ENCODE peak calls at places on chromosomes 2 and 18, in five cellular contexts. D is fibroblast of the aortic adventitia, U is foreskin keratinocyte, I is heart right ventricle, N is AG04449. E is an unnamed sample.

GRCh38 chr2:216243026-216243425 is 129.3 kb downstream of the MARCHF4 start:
- DNase-seq in D (no peak), U (no peak), I (no peak), N (no peak), E (no peak)

GRCh38 chr2:221494556-221494955 is 77.5 kb downstream of the EPHA4 start:
- DNase-seq in D (no peak), U (peak), I (no peak), N (no peak), E (peak)

GRCh38 chr2:38376346-38376682 is 759 bp downstream of the ATL2 start:
- DNase-seq in D (peak), U (peak), I (no peak), N (no peak), E (no peak)

GRCh38 chr2:44342854-44343253 is 18.4 kb downstream of the PREPL start:
- DNase-seq in D (no peak), U (no peak), I (no peak), N (no peak), E (peak)

GRCh38 chr2:189524746-189525145 is 55.8 kb downstream of the SLC40A1 start:
- DNase-seq in D (no peak), U (no peak), I (no peak), N (no peak), E (no peak)

GRCh38 chr2:161096336-161096735 is 63.9 kb upstream of the TANK start:
- DNase-seq in D (peak), U (no peak), I (no peak), N (no peak), E (no peak)

GRCh38 chr2:127187081-127187775 is 32.9 kb downstream of the CYP27C1 start:
- DNase-seq in D (no peak), U (no peak), I (no peak), N (no peak), E (no peak)

GRCh38 chr2:3491716-3492474 is 27.4 kb downstream of the ADI1 start:
- DNase-seq in D (no peak), U (no peak), I (no peak), N (no peak), E (no peak)

GRCh38 chr2:81901017-81901416 is 1596.5 kb upstream of the LRRTM1 start:
- DNase-seq in D (no peak), U (no peak), I (no peak), N (no peak), E (no peak)
- TF ChIP-seq CTCF in D (no peak), U (peak), I (no peak), N (no peak), E (no peak)

DNA sequence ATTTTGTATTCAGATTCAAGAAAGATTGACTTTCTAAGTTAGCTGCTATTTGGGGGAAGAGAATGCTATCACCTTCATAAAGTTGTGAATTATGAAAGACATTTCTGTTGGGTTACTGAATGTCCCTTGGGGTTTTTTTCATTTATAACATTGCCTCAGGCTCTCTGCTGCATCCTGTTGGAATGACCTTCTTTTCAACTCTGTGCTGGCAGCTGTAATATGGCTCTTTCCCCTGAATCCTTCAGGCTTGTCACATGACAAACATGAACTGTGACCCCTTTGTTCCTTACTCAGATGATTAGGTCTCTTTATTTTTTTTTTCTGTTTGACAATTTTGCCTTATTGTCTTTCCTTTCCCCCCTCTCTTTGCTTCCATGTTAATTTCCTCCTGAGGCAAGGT is 159.8 kb downstream of the TAF4B start:
- DNase-seq in D (peak), U (no peak), I (peak), N (no peak), E (peak)
- TF ChIP-seq CTCF in D (peak), U (no peak), I (no peak), N (no peak), E (no peak)

GRCh38 chr18:21192308-21192624 is 49.8 kb upstream of the GREB1L start:
- DNase-seq in D (no peak), U (no peak), I (no peak), N (no peak), E (no peak)

GRCh38 chr18:21196426-21196825 is 45.6 kb upstream of the GREB1L start:
- DNase-seq in D (no peak), U (no peak), I (no peak), N (no peak), E (no peak)

GRCh38 chr18:21187886-21188285 is 54.1 kb upstream of the GREB1L start:
- DNase-seq in D (no peak), U (no peak), I (no peak), N (no peak), E (no peak)

GRCh38 chr18:21194871-21195771 is 46.9 kb upstream of the GREB1L start:
- DNase-seq in D (peak), U (peak), I (no peak), N (no peak), E (no peak)

DNA sequence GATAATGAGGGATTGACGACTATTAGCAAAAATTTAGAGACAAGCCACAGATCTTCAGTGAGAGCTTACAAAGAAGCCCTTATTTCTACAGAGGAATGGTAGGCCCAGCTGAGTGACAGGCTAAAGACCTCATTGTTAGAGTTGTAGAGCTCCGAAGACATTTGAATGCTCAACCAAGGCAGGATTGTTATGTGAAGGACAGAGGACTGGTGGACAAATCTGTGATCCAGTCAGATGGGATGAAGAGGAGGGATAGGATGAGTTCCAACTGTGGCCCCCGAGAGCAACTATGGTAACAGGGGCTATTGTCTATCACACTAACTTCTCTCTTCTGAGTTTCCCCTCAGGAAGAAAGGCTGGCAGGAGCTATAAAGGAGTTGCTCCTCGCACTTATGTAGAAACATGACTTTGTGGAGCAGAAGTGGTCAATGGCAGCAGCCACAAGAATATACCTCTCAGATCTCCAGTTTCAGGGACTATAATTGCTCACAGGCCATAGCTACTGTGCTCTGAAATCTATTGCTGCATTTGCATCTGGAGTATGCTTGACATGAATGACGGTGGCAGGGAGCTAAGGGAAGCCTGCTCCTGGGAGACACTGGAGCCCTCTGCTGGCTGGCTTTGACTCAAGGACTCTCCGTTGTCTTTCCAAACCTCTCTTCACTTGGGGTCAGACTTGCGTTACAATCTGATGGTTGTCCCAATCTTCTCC is 50.3 kb upstream of the GREB1L start:
- DNase-seq in D (peak), U (peak), I (peak), N (no peak), E (peak)
- TF ChIP-seq CTCF in D (peak), U (peak), I (peak), N (peak), E (peak)

GRCh38 chr2:12555012-12555645 is 161.6 kb upstream of the TRIB2 start:
- DNase-seq in D (peak), U (no peak), I (no peak), N (no peak), E (no peak)
- TF ChIP-seq CTCF in D (peak), U (peak), I (peak), N (no peak), E (no peak)

DNA sequence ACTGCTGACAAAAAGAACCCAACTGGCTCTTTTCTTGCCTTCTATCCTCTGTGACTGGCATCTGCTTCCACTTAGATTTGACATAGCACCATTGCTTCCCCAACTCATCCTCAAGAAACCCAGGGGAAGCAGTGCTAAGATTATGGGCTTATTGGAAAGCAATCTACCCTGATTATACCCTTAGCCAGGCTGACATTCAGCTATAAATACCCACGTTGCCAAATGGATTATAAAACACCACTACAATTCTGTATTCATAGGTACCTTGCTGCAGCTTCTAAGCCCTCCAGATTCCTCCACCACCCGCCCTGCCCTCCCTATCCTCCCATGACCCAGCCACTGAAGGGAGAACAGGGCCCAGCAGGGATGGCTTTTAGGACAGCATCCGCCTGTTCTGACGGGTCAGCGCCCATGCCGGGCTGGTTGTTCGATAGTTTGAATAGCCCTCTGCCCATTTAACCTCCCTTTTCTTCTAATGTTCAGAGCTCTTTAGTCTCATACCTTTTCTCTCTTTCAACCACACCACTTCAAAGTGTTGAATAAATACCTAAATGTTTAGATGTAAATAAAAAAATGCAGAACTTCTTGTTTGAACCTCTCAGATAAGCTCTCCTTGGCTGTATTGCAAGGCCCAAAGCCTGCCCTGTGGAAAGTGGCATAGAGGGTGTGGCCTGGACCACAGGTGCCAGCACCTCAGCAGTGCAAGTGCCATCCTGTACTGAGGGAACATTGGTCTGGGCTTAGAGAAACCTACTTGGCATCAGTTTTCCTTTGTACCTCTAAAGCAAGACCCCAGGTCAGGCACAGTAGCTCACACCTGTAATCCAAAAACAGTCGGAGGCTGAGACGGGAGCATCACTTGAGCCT is 86.6 kb upstream of the RGPD5 start:
- DNase-seq in D (no peak), U (no peak), I (no peak), N (no peak), E (no peak)
- TF ChIP-seq CTCF in D (no peak), U (no peak), I (no peak), N (no peak), E (no peak)